ENCODE peak calls at places on chromosomes 13 and 19, in eight cellular contexts. J is fibroblast of lung; G is CD8-positive, alpha-beta T cell; Q is adrenal gland; V is left ventricle myocardium inferior; K is ovary; N is Peyer's patch; L is stomach. W is an unnamed sample.
A peak's percentile ranks its signal among the peaks of the same experiment; 100 is the strongest.

GRCh38 chr13:44022196-44022595 is 142.5 kb downstream of the LACC1 start:
- DNase-seq in L (no peak), N (no peak), G (no peak), K (no peak), Q (no peak), V (no peak), J (no peak), W (no peak)

GRCh38 chr19:10654610-10655456 is 687 bp downstream of the ILF3 start:
- DNase-seq in J (no peak), V (peak; percentile 47), K (peak; percentile 75), Q (peak; percentile 37), L (peak; percentile 35), G (no peak), N (peak; percentile 62), W (peak; percentile 77)

GRCh38 chr19:16527971-16528521 is 14.2 kb downstream of the CHERP start:
- DNase-seq in V (no peak), Q (peak; percentile 42), G (peak; percentile 17), K (no peak), N (peak; percentile 64), L (peak; percentile 41), J (peak; percentile 29), W (no peak)

GRCh38 chr13:95924389-95924994 is 128.7 kb downstream of the UGGT2 start:
- DNase-seq in V (no peak), N (no peak), K (no peak), J (peak; percentile 77), Q (peak; percentile 42), L (no peak), G (no peak), W (no peak)

GRCh38 chr19:19911150-19911549 is 10.4 kb downstream of the ZNF93 start:
- DNase-seq in K (no peak), V (no peak), L (no peak), G (no peak), Q (no peak), J (no peak), N (no peak), W (no peak)

GRCh38 chr13:23578411-23579071 is 8.3 kb downstream of the TNFRSF19 start:
- DNase-seq in N (peak; percentile 77), V (peak; percentile 82), J (peak; percentile 76), G (peak; percentile 25), Q (peak; percentile 51), K (peak; percentile 79), L (peak; percentile 79), W (peak; percentile 83)

GRCh38 chr19:14476663-14477401 is 1.7 kb upstream of the PTGER1 start:
- DNase-seq in Q (peak; percentile 29), V (no peak), L (peak; percentile 51), K (no peak), G (peak; percentile 32), N (peak; percentile 69), J (peak; percentile 92), W (no peak)

GRCh38 chr13:95781016-95781415 is 104.1 kb downstream of the DNAJC3 start:
- DNase-seq in J (no peak), K (no peak), G (no peak), Q (no peak), V (no peak), N (no peak), L (no peak), W (no peak)

GRCh38 chr13:30224732-30225131 is 82.6 kb downstream of the KATNAL1 start:
- DNase-seq in V (no peak), J (no peak), N (no peak), L (no peak), K (no peak), Q (no peak), G (no peak), W (no peak)

GRCh38 chr19:7857727-7858701 is 16.2 kb downstream of the PRR36 start:
- DNase-seq in K (peak; percentile 20), G (no peak), J (no peak), V (no peak), L (no peak), N (no peak), Q (no peak), W (no peak)

GRCh38 chr19:1018393-1018792 is 2.5 kb downstream of the TMEM259 start:
- DNase-seq in G (no peak), Q (no peak), N (no peak), V (no peak), L (no peak), K (no peak), J (no peak), W (no peak)
- TF ChIP-seq CTCF in G (no peak), Q (no peak), N (no peak), V (no peak), L (no peak), K (no peak), J (no peak), W (no peak)

DNA sequence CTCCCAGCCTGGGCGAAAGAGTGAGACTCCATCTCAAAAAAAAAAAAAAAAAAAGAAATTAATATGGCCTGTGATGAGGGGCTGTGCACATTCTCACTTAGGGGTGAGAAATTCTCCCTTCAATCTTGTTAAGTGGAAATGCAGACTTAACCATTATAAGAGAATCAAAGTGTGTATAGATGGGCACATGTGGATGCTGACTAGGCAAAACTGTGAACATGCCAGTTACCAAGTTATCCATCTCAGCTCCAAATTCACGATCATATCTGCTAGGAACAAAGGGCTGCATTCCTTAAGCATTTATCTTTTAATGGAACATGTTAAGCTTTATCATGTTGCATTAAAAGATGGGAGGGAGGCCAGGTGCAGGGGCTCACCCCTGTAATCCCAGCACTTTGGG is 4.3 kb downstream of the ZNF560 start:
- DNase-seq in L (no peak), V (no peak), G (no peak), K (no peak), Q (no peak), N (no peak), J (no peak), W (no peak)
- H3K9me3 ChIP-seq in L (peaks cover 21% of the 10 kb centered on the region), V (peaks cover 49% of the 10 kb centered on the region), G (peaks cover 16% of the 10 kb centered on the region), K (peaks cover 13% of the 10 kb centered on the region), Q (no peaks in the 10 kb centered on the region), N (no peaks in the 10 kb centered on the region), J (no peaks in the 10 kb centered on the region), W (peaks cover 13% of the 10 kb centered on the region)

GRCh38 chr13:91724591-91724990 is 326.2 kb downstream of the GPC5 start:
- DNase-seq in N (no peak), V (no peak), L (no peak), J (no peak), G (no peak), K (peak; percentile 22), Q (peak; percentile 68), W (no peak)
- H3K4me3 ChIP-seq in N (no peak overlapping the region), V (no peak overlapping the region), L (no peak overlapping the region), J (no peak overlapping the region), G (no peak overlapping the region), K (no peak overlapping the region), Q (no peak overlapping the region), W (no peak overlapping the region)

DNA sequence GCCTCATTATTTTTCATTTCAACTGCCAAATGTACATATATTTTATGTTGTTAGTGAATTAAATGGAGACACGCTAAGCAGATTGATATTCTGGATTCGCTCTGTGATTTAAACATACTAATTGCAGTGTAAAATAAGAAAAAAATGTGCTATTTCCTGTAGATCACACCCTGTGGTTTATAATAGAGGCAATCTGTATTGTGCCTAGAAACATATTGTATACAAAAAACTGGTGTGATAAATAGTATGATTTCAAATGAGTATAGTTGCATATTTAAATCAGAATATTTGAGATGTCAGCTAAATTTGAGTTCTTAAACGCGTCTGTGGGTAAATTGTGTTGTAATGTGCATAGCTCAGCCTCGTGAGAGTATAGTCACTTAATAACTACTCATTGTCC is 643.9 kb downstream of the TBC1D4 start:
- DNase-seq in J (no peak), V (no peak), K (no peak), L (no peak), N (no peak), G (no peak), Q (no peak), W (no peak)
- TF ChIP-seq CTCF in J (no peak), V (no peak), K (no peak), L (no peak), N (no peak), G (no peak), Q (no peak), W (no peak)

W was measured in tibial artery.